ENCODE peak calls at places on chromosomes 4 and X, in nine cellular contexts. W is astrocyte of the cerebellum, I is heart left ventricle, K is HepG2, H is astrocyte of the spinal cord, N is heart right ventricle, Y is fibroblast of lung, G is BE2C, X is fibroblast of pulmonary artery. Q is an unnamed sample.

GRCh38 chr4:54322817-54323417 is 93.8 kb downstream of the PDGFRA start:
- DNase-seq in W (peak), I (peak), K (peak), H (peak), N (peak), Y (peak), G (peak), X (peak), Q (peak)

GRCh38 chrX:153722704-153723350 is 1.4 kb downstream of the BCAP31 start:
- DNase-seq in W (no peak), I (no peak), K (no peak), H (no peak), N (no peak), Y (no peak), G (no peak), X (no peak), Q (peak)

GRCh38 chrX:15465347-15465746 is 27.8 kb downstream of the PIR start:
- DNase-seq in W (no peak), I (no peak), K (no peak), H (no peak), N (no peak), Y (no peak), G (no peak), X (no peak), Q (peak)

GRCh38 chrX:22486326-22486725 is 213.6 kb downstream of the CBLL2 start:
- DNase-seq in W (no peak), I (no peak), K (no peak), H (no peak), N (no peak), Y (no peak), G (no peak), X (peak), Q (peak)

GRCh38 chrX:67544871-67545771 is 1.3 kb downstream of the AR start:
- DNase-seq in W (no peak), I (peak), K (no peak), H (peak), N (peak), Y (peak), G (no peak), X (peak), Q (peak)

GRCh38 chrX:114924423-114924822 is 93.0 kb downstream of the IL13RA2 start:
- DNase-seq in W (no peak), I (no peak), K (no peak), H (no peak), N (no peak), Y (no peak), G (no peak), X (peak), Q (peak)

GRCh38 chr4:185896832-185897475 is 85.0 kb upstream of the SORBS2 start:
- DNase-seq in W (no peak), I (no peak), K (no peak), H (no peak), N (no peak), Y (no peak), G (no peak), X (no peak), Q (no peak)

GRCh38 chr4:103754844-103755243 is 35.1 kb upstream of the TACR3 start:
- DNase-seq in W (no peak), I (no peak), K (peak), H (no peak), N (no peak), Y (no peak), G (peak), X (peak), Q (no peak)

GRCh38 chrX:16966745-16967144 is 20.3 kb downstream of the REPS2 start:
- DNase-seq in W (no peak), I (no peak), K (no peak), H (no peak), N (no peak), Y (peak), G (no peak), X (peak), Q (no peak)

GRCh38 chrX:154381271-154381670 is 2.2 kb downstream of the EMD start:
- DNase-seq in W (no peak), I (no peak), K (no peak), H (no peak), N (no peak), Y (no peak), G (no peak), X (no peak), Q (no peak)

GRCh38 chrX:110847334-110847733 is 51.7 kb upstream of the CHRDL1 start:
- DNase-seq in W (peak), I (no peak), K (peak), H (peak), N (no peak), Y (peak), G (no peak), X (peak), Q (peak)

GRCh38 chrX:47674776-47675175 is 15.8 kb upstream of the UXT start:
- DNase-seq in W (no peak), I (no peak), K (no peak), H (no peak), N (no peak), Y (no peak), G (no peak), X (no peak), Q (no peak)

GRCh38 chr4:137156054-137156453 is 376.2 kb downstream of the PCDH18 start:
- DNase-seq in W (peak), I (no peak), K (no peak), H (peak), N (no peak), Y (peak), G (no peak), X (peak), Q (peak)

GRCh38 chr4:44738615-44739014 is 12.3 kb upstream of the GNPDA2 start:
- DNase-seq in W (no peak), I (no peak), K (no peak), H (peak), N (no peak), Y (peak), G (no peak), X (no peak), Q (peak)
- TF ChIP-seq CTCF in W (no peak), I (no peak), K (no peak), H (peak), N (no peak), Y (peak), G (no peak), X (no peak), Q (peak)

GRCh38 chr4:182141623-182142022 is 101.6 kb upstream of the TENM3 start:
- DNase-seq in W (no peak), I (no peak), K (no peak), H (peak), N (no peak), Y (peak), G (no peak), X (no peak), Q (no peak)
- H3K4me3 ChIP-seq in W (no peak), I (no peak), K (no peak), H (no peak), N (no peak), Y (no peak), G (no peak), X (no peak), Q (no peak)

DNA sequence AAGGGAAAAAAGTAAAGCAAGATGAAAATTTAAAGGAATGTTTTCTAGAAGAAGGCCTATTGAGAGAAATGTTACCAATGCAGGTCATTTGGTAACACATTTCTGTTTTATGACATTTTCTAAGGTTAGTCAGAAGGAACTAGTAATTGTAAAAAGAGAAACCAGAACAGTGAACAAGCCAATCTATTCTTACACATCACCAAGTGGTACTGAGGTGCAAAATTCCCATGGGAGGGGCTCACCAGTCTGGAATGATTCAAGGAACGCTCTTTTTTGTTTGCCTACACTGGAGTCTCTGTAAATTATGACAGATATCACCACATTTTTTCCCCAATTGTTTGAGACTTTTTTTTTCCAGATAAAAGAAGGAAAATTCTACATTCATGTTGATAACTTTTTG is 404.7 kb upstream of the CNKSR2 start:
- DNase-seq in W (no peak), I (no peak), K (no peak), H (no peak), N (no peak), Y (no peak), G (no peak), X (no peak), Q (no peak)
- TF ChIP-seq CTCF in W (no peak), I (no peak), K (no peak), H (no peak), N (no peak), Y (no peak), G (no peak), X (no peak), Q (no peak)

GRCh38 chr4:5019274-5019673 is at the start of gene CYTL1:
- DNase-seq in W (no peak), I (no peak), K (no peak), H (no peak), N (no peak), Y (no peak), G (peak), X (no peak), Q (no peak)
- H3K4me3 ChIP-seq in W (peak), I (peak), K (no peak), H (peak), N (no peak), Y (no peak), G (peak), X (peak), Q (peak)

Q was measured in fibroblast of villous mesenchyme.